ENCODE peak calls at places on chromosomes 2 and 18, in four cellular contexts. T, W, F and V are unnamed samples.

GRCh38 chr2:109475531-109476210 is 138.1 kb downstream of the SEPTIN10 start:
- DNase-seq in T (peak; percentile 80), W (no peak), F (no peak), V (no peak)

GRCh38 chr2:53913721-53914120 is 54.0 kb upstream of the GPR75 start:
- DNase-seq in T (peak; percentile 61), W (no peak), F (no peak), V (no peak)

GRCh38 chr2:58042486-58042970 is 4.1 kb upstream of the VRK2 start:
- DNase-seq in T (peak; percentile 89), W (no peak), F (no peak), V (no peak)

GRCh38 chr18:35138773-35139172 is 97.6 kb downstream of the MAPRE2 start:
- DNase-seq in T (no peak), W (no peak), F (no peak), V (no peak)

GRCh38 chr2:62501794-62502500 is 4.0 kb downstream of the TMEM17 start:
- DNase-seq in T (peak; percentile 87), W (no peak), F (no peak), V (no peak)

GRCh38 chr2:85523906-85524566 is 14.9 kb upstream of the MAT2A start:
- DNase-seq in T (peak; percentile 61), W (no peak), F (no peak), V (peak; percentile 42)

GRCh38 chr2:46148369-46148736 is 148.9 kb upstream of the EPAS1 start:
- DNase-seq in T (no peak), W (no peak), F (no peak), V (no peak)

GRCh38 chr2:64698668-64699444 is 45.1 kb upstream of the SERTAD2 start:
- DNase-seq in T (peak; percentile 94), W (no peak), F (no peak), V (no peak)

GRCh38 chr2:110853516-110853915 is 121.1 kb downstream of the ACOXL start:
- DNase-seq in T (peak; percentile 12), W (peak; percentile 56), F (no peak), V (peak; percentile 52)

GRCh38 chr2:46847185-46847710 is 68.4 kb downstream of the MCFD2 start:
- DNase-seq in T (peak; percentile 96), W (no peak), F (no peak), V (no peak)

GRCh38 chr2:202635441-202636296 is 900 bp downstream of the FAM117B start:
- DNase-seq in T (peak; percentile 34), W (peak; percentile 88), F (no peak), V (peak; percentile 94)

GRCh38 chr2:207491086-207491485 is 38.7 kb upstream of the CREB1 start:
- DNase-seq in T (no peak), W (no peak), F (no peak), V (no peak)

GRCh38 chr2:105518897-105519296 is 120.0 kb upstream of the FHL2 start:
- DNase-seq in T (no peak), W (no peak), F (no peak), V (peak; percentile 23)

GRCh38 chr18:47120428-47120827 is 29.9 kb downstream of the HDHD2 start:
- DNase-seq in T (no peak), W (no peak), F (no peak), V (no peak)

GRCh38 chr2:226583715-226584114 is 215.9 kb downstream of the IRS1 start:
- DNase-seq in T (peak; percentile 89), W (no peak), F (no peak), V (peak; percentile 83)

GRCh38 chr2:188294547-188294946 is 2.9 kb downstream of the GULP1 start:
- DNase-seq in T (peak; percentile 24), W (no peak), F (no peak), V (no peak)

GRCh38 chr18:74544898-74545297 is 10.6 kb downstream of the CNDP1 start:
- DNase-seq in T (no peak), W (no peak), F (no peak), V (no peak)

GRCh38 chr2:9771481-9772017 is 71.7 kb upstream of the TAF1B start:
- DNase-seq in T (peak; percentile 80), W (no peak), F (no peak), V (no peak)

GRCh38 chr2:199973703-199974102 is 18.3 kb downstream of the MAIP1 start:
- DNase-seq in T (peak; percentile 71), W (no peak), F (no peak), V (peak; percentile 66)

GRCh38 chr18:9067823-9068222 is 34.7 kb upstream of the NDUFV2 start:
- DNase-seq in T (no peak), W (no peak), F (no peak), V (no peak)

GRCh38 chr18:9069482-9070059 is 32.9 kb upstream of the NDUFV2 start:
- DNase-seq in T (no peak), W (no peak), F (no peak), V (no peak)

GRCh38 chr18:9070212-9070611 is 32.3 kb upstream of the NDUFV2 start:
- DNase-seq in T (no peak), W (no peak), F (no peak), V (no peak)

GRCh38 chr18:9066817-9067306 is 35.6 kb upstream of the NDUFV2 start:
- DNase-seq in T (no peak), W (no peak), F (no peak), V (no peak)

GRCh38 chr18:9068346-9068745 is 34.2 kb upstream of the NDUFV2 start:
- DNase-seq in T (no peak), W (no peak), F (no peak), V (no peak)
- H3K4me1 ChIP-seq in T (peaks cover 2% of the 10 kb centered on the region), W (no peaks in the 10 kb centered on the region), F (no peaks in the 10 kb centered on the region), V (no peaks in the 10 kb centered on the region)

DNA sequence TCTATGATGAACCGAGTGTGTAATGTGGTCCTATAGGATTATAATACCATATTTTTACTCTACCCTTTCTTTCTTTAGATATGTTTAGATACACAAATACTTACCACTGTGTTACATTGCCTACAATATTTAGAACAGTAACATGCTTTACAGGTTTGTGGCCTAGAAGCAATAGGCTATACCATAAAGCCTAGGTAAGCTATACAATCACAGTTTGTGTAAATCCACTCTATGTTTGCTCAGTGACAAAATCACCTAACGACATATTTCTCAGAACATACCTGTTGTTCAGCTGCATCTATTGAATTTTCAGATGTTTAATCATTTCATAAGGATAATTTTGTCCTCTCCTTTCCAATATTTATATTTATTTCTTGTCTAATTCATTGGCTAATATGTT is 25.5 kb downstream of the SOCS6 start:
- DNase-seq in T (no peak), W (no peak), F (no peak), V (no peak)
- H3K9ac ChIP-seq in T (no peak overlapping the region), W (no peak overlapping the region), F (no peak overlapping the region), V (no peak overlapping the region)

DNA sequence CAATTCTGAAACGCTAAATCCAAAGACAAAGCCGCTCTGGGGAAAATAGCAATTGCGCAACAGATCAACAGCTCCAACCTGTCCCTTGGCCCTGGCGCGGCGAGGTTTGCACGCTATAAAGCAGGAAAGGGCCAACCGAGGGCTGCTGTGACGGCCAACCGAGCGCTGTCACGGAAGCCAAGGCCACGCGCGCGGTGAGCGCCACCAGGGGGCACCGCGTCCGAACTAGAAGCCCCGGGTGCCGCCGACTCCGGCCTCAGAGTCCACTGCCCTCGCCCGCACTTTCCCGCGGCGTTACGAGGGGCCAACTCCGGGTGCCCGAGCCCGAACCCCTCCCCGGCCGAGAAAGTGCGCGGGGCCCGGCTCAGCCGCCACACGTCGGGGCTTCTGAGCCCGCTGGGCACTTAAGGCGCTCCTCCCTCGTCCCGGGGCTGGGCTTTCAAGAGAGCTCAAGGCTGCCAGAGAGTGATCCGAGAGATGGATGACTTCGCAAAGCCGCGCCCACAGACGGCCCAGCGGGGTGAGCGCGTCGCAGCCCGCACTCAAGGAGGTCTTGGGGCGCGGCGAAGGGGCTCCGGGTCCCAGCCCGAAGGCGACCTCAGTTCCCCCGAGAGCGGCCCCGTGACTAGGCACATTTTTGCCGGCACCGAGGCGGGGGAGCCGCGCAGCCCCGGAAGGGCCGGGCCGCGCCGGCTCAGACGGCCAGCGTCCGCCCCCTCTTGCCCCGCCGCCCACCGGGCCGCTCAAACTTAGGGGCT is 897 bp downstream of the NFE2L2 start:
- DNase-seq in T (peak; percentile 97), W (peak; percentile 85), F (peak; percentile 44), V (peak; percentile 96)
- H3K56ac ChIP-seq in T (peak overlapping the region; percentile 94), W (no peak overlapping the region), F (peak overlapping the region; percentile 59), V (peak overlapping the region; percentile 95)

DNA sequence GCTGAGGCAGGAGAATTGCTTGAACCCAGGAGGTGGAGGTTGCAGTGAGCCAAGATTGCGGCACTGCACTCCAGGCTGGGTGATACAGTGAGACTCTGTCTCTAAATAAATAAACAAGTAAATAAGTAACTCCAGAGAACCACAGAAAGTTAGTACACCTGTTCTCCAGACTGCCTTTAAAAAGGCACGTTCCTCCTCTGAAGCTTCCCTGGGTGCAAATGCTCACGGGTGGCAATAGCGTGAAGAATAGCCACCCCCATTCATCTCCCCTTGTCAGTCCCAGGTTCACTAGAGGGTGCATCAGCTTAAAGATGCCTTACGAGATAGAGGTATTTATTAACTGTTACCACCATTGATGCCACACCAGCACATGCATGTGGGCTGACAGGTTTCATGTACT is 64.3 kb upstream of the RTN4 start:
- DNase-seq in T (no peak), W (no peak), F (no peak), V (no peak)
- H3K4me1 ChIP-seq in T (peaks cover 32% of the 10 kb centered on the region), W (peaks cover 8% of the 10 kb centered on the region), F (peaks cover 1% of the 10 kb centered on the region), V (peaks cover 15% of the 10 kb centered on the region)